ENCODE peak calls at places on chromosomes 5 and 9, in ten cellular contexts. F is D341Med, C is HT-29, A is GM23248, Z is ecto neural progenitor cell, H is endothelial cell, R is T-helper 2 cell, I is heart left ventricle, X is esophagus muscularis mucosa, V is type B pancreatic cell. L is an unnamed sample.
A peak's percentile ranks its signal among the peaks of the same experiment; 100 is the strongest.

GRCh38 chr5:65418661-65419060 is 63.1 kb downstream of the ADAMTS6 start:
- DNase-seq in F (no peak), C (no peak), A (peak; percentile 39), Z (no peak), H (no peak), R (no peak), I (no peak), X (no peak), V (no peak), L (no peak)

GRCh38 chr9:93041108-93041802 is 17.2 kb upstream of the SUSD3 start:
- DNase-seq in F (no peak), C (peak; percentile 8), A (peak; percentile 13), Z (no peak), H (no peak), R (peak; percentile 41), I (no peak), X (no peak), V (no peak), L (no peak)

GRCh38 chr9:2418619-2419018 is 203.0 kb upstream of the VLDLR start:
- DNase-seq in F (no peak), C (no peak), A (peak; percentile 55), Z (no peak), H (no peak), R (no peak), I (peak; percentile 27), X (no peak), V (no peak), L (peak; percentile 56)

GRCh38 chr5:157912621-157913325 is 53.8 kb upstream of the CLINT1 start:
- DNase-seq in F (no peak), C (peak; percentile 82), A (no peak), Z (peak; percentile 46), H (no peak), R (no peak), I (no peak), X (no peak), V (peak; percentile 72), L (peak; percentile 40)

GRCh38 chr5:43110606-43111170 is 10.0 kb upstream of the ZNF131 start:
- DNase-seq in F (peak; percentile 38), C (peak; percentile 73), A (no peak), Z (no peak), H (peak; percentile 18), R (peak; percentile 60), I (no peak), X (no peak), V (no peak), L (no peak)

GRCh38 chr9:116435706-116436105 is 251.4 kb upstream of the TRIM32 start:
- DNase-seq in F (no peak), C (no peak), A (no peak), Z (no peak), H (no peak), R (no peak), I (no peak), X (peak; percentile 60), V (no peak), L (no peak)

GRCh38 chr5:149433524-149434131 is 54.5 kb upstream of the IL17B start:
- DNase-seq in F (no peak), C (no peak), A (no peak), Z (no peak), H (no peak), R (no peak), I (no peak), X (no peak), V (no peak), L (no peak)

GRCh38 chr9:132740526-132741309 is 70.5 kb downstream of the GTF3C4 start:
- DNase-seq in F (peak; percentile 12), C (no peak), A (no peak), Z (no peak), H (no peak), R (no peak), I (no peak), X (no peak), V (no peak), L (no peak)

GRCh38 chr5:94021246-94021645 is 279.8 kb upstream of the POU5F2 start:
- DNase-seq in F (no peak), C (peak; percentile 93), A (peak; percentile 35), Z (no peak), H (no peak), R (no peak), I (no peak), X (no peak), V (no peak), L (no peak)

GRCh38 chr5:48192-48591 is 43.8 kb upstream of the PLEKHG4B start:
- DNase-seq in F (no peak), C (no peak), A (no peak), Z (no peak), H (no peak), R (no peak), I (no peak), X (no peak), V (no peak), L (no peak)

GRCh38 chr5:137753227-137753985 is 757 bp downstream of the HNRNPA0 start:
- DNase-seq in F (peak; percentile 36), C (no peak), A (peak; percentile 64), Z (peak; percentile 63), H (peak; percentile 34), R (peak; percentile 58), I (peak; percentile 33), X (no peak), V (peak; percentile 72), L (no peak)

GRCh38 chr5:32449216-32449721 is 4.7 kb upstream of the ZFR start:
- DNase-seq in F (no peak), C (no peak), A (no peak), Z (no peak), H (no peak), R (no peak), I (no peak), X (no peak), V (no peak), L (no peak)